ENCODE peak calls at places on chromosomes 4 and X, in four cellular contexts. Z is K562, F is tibial nerve, D is astrocyte of the spinal cord. W is an unnamed sample.

GRCh38 chrX:39953879-39954278 is 143.9 kb downstream of the BCOR start:
- DNase-seq in Z (peak), F (peak), D (peak), W (peak)

GRCh38 chr4:74111990-74112389 is 13.0 kb upstream of the CXCL2 start:
- DNase-seq in Z (no peak), F (no peak), D (peak), W (peak)

GRCh38 chr4:144583658-144584057 is 62.3 kb upstream of the HHIP start:
- DNase-seq in Z (no peak), F (no peak), D (peak), W (peak)

GRCh38 chrX:114037515-114037914 is 546.4 kb upstream of the HTR2C start:
- DNase-seq in Z (no peak), F (no peak), D (no peak), W (no peak)

GRCh38 chr4:138087181-138087714 is 154.9 kb downstream of the SLC7A11 start:
- DNase-seq in Z (no peak), F (no peak), D (no peak), W (no peak)

GRCh38 chrX:56788717-56789122 is 59.7 kb downstream of the NBDY start:
- DNase-seq in Z (peak), F (no peak), D (peak), W (no peak)

GRCh38 chr4:24923550-24923949 is 10.7 kb upstream of the CCDC149 start:
- DNase-seq in Z (no peak), F (no peak), D (no peak), W (no peak)

GRCh38 chr4:145183581-145183980 is 3.2 kb upstream of the OTUD4 start:
- DNase-seq in Z (no peak), F (no peak), D (no peak), W (no peak)

GRCh38 chr4:18442957-18443356 is 421.4 kb upstream of the LCORL start:
- DNase-seq in Z (no peak), F (no peak), D (no peak), W (no peak)

GRCh38 chr4:123832173-123833026 is 435.8 kb downstream of the SPRY1 start:
- DNase-seq in Z (no peak), F (peak), D (peak), W (peak)

GRCh38 chr4:110184124-110184790 is 14.2 kb downstream of the ELOVL6 start:
- DNase-seq in Z (no peak), F (no peak), D (peak), W (no peak)

GRCh38 chrX:102345916-102346315 is 93.9 kb downstream of the NXF2B start:
- DNase-seq in Z (peak), F (peak), D (peak), W (no peak)

GRCh38 chrX:128728943-128729342 is 676.7 kb upstream of the ACTRT1 start:
- DNase-seq in Z (no peak), F (no peak), D (no peak), W (no peak)

GRCh38 chr4:87087015-87087920 is 133.2 kb downstream of the KLHL8 start:
- DNase-seq in Z (no peak), F (no peak), D (no peak), W (no peak)

GRCh38 chr4:137909910-137910309 is 332.2 kb downstream of the SLC7A11 start:
- DNase-seq in Z (no peak), F (peak), D (no peak), W (no peak)

GRCh38 chr4:26999689-27000088 is 139.0 kb downstream of the STIM2 start:
- DNase-seq in Z (no peak), F (no peak), D (no peak), W (no peak)

GRCh38 chrX:3351287-3351686 is 4.8 kb upstream of the MXRA5 start:
- DNase-seq in Z (no peak), F (no peak), D (no peak), W (no peak)

GRCh38 chrX:24479924-24480722 is 15.0 kb downstream of the PDK3 start:
- DNase-seq in Z (no peak), F (no peak), D (no peak), W (no peak)

GRCh38 chr4:161813889-161814288 is 349.9 kb downstream of the FSTL5 start:
- DNase-seq in Z (no peak), F (no peak), D (no peak), W (no peak)

GRCh38 chr4:153348006-153348405 is 3.5 kb downstream of the MND1 start:
- DNase-seq in Z (peak), F (no peak), D (peak), W (no peak)

GRCh38 chr4:110119880-110120279 is 78.5 kb downstream of the ELOVL6 start:
- DNase-seq in Z (no peak), F (no peak), D (peak), W (peak)

GRCh38 chrX:24204958-24205357 is 55.4 kb downstream of the ZFX start:
- DNase-seq in Z (no peak), F (no peak), D (no peak), W (no peak)

GRCh38 chr4:40846556-40846955 is 96.8 kb downstream of the NSUN7 start:
- DNase-seq in Z (no peak), F (no peak), D (no peak), W (no peak)

GRCh38 chrX:85391185-85391878 is 11.9 kb upstream of the POF1B start:
- DNase-seq in Z (no peak), F (no peak), D (no peak), W (no peak)

GRCh38 chrX:37786666-37787337 is 6.9 kb downstream of the CYBB start:
- DNase-seq in Z (no peak), F (no peak), D (no peak), W (no peak)

GRCh38 chrX:134374294-134374693 is 85.7 kb upstream of the HPRT1 start:
- DNase-seq in Z (no peak), F (no peak), D (no peak), W (no peak)

GRCh38 chr4:72974694-72975487 is 94.6 kb downstream of the COX18 start:
- DNase-seq in Z (no peak), F (no peak), D (peak), W (no peak)

GRCh38 chrX:37472836-37473235 is 98.6 kb upstream of the LANCL3 start:
- DNase-seq in Z (no peak), F (no peak), D (no peak), W (no peak)

GRCh38 chr4:174358823-174359222 is 75.1 kb downstream of the CEP44 start:
- DNase-seq in Z (no peak), F (no peak), D (peak), W (peak)

GRCh38 chr4:155604718-155605601 is 61.7 kb upstream of the GUCY1A1 start:
- DNase-seq in Z (no peak), F (no peak), D (peak), W (peak)

GRCh38 chr4:6076391-6076790 is 58.2 kb upstream of the C4orf50 start:
- DNase-seq in Z (peak), F (no peak), D (no peak), W (no peak)

GRCh38 chr4:80171251-80171650 is 26.1 kb upstream of the PRDM8 start:
- DNase-seq in Z (no peak), F (no peak), D (peak), W (peak)

DNA sequence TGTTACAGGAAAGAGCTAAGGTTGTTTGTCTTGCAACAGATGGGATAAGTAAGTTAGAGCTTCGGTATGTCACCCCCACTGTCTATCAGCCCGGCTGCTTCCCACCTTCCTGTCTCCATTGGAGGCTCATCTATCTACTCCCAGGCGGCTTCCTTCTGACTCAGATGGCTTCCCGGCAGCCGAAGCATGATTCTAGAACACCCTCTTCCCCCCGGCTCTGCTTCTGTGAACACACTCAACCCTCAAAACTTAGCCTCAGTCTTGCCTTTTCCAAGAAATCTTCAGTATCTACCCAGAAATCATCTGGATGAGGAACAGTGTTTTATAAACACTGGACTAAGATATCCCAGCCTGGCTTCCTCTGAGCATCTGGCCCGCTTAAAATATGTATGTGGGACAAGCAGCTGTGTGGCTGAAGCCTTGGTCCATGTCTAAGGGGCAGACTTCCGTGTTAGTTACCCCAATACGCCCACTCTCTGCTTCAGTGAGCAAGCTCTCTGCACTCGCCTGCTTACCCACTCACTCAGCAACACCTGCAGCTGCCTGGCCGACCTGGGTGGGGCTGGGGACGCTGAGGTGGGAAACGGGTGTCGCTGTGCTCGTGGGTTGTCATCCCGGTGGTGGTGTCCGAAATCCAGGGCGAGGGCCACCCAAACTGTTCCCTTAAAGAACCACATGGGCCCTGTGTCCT is 12.0 kb upstream of the SLC2A9 start:
- DNase-seq in Z (peak), F (no peak), D (peak), W (peak)
- H3K4me3 ChIP-seq in Z (no peak), F (no peak), D (no peak), W (no peak)

GRCh38 chr4:184812651-184813181 is 13.1 kb downstream of the ACSL1 start:
- DNase-seq in Z (no peak), F (no peak), D (peak), W (no peak)
- H3K4me3 ChIP-seq in Z (no peak), F (no peak), D (no peak), W (no peak)

DNA sequence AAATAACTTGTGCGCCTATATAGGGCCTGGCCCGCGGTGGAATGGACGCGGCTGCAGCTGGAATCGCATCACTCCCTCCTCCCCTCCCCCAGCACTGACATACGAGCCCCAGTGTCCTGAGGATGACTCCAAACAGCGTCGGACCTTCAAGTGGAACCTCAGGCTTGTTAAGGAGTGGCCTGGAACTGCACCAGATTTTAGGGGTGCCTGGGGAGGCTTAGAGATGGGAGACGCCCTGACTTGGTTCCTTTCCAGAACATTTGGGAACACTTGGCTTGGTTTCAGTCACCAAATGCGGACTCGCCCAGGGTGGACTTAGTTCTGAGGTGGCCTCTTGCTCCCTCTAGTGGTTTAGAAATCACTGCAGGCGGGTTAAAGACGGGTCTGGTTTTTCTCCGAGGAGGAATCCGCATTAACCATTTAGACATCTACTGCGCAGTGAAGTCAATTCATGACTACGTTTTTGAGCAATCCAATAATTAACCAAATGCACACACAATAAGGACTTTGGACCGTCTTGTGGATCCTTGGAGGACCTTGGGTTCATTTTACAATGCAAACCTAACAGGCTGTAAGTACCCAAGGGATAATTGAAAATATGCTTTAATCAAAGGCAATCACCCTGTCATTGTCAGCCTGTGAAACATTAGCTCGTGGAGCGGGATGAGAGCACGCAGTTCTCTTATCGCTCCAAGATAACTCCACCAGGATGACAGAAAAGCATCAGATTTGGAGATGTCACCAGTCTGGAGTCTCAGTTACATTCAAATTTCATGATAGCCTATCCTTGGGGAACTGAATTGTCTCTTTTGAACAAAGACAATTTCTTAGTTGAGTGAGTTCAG is 11.2 kb upstream of the PDGFRA start:
- DNase-seq in Z (peak), F (peak), D (peak), W (peak)
- H3K4me3 ChIP-seq in Z (no peak), F (peak), D (peak), W (peak)

GRCh38 chr4:176014583-176015108 is 51.0 kb upstream of the WDR17 start:
- DNase-seq in Z (no peak), F (no peak), D (no peak), W (no peak)

GRCh38 chr4:176005766-176006165 is 59.9 kb upstream of the WDR17 start:
- DNase-seq in Z (no peak), F (no peak), D (no peak), W (no peak)

GRCh38 chr4:176013466-176014247 is 52.0 kb upstream of the WDR17 start:
- DNase-seq in Z (no peak), F (no peak), D (no peak), W (no peak)

GRCh38 chr4:176011523-176011922 is 54.1 kb upstream of the WDR17 start:
- DNase-seq in Z (no peak), F (no peak), D (peak), W (no peak)

GRCh38 chr4:176009254-176009653 is 56.4 kb upstream of the WDR17 start:
- DNase-seq in Z (no peak), F (no peak), D (no peak), W (no peak)
- H3K4me3 ChIP-seq in Z (no peak), F (no peak), D (no peak), W (no peak)

GRCh38 chr4:175813841-175814240 is 1.8 kb upstream of the GPM6A start:
- DNase-seq in Z (no peak), F (no peak), D (no peak), W (no peak)

GRCh38 chr4:175807596-175807995 is 4.5 kb downstream of the GPM6A start:
- DNase-seq in Z (no peak), F (no peak), D (no peak), W (no peak)

GRCh38 chr4:175813126-175813715 is 1.2 kb upstream of the GPM6A start:
- DNase-seq in Z (no peak), F (no peak), D (no peak), W (no peak)

GRCh38 chr4:175811171-175811570 is 893 bp downstream of the GPM6A start:
- DNase-seq in Z (no peak), F (no peak), D (no peak), W (no peak)

GRCh38 chr4:175810360-175810759 is 1.7 kb downstream of the GPM6A start:
- DNase-seq in Z (no peak), F (no peak), D (no peak), W (no peak)
- H3K4me3 ChIP-seq in Z (no peak), F (no peak), D (no peak), W (no peak)